ENCODE peak calls at places on chromosomes 13 and 19, in seven cellular contexts. One of them, this sample, is unnamed.

GRCh38 chr13:28723806-28724205 is 5.0 kb upstream of the SLC46A3 start:
- DNase-seq in psoas muscle: no peak
- DNase-seq in Daoy: no peak
- DNase-seq in astrocyte: no peak
- DNase-seq in GM13976: no peak
- DNase-seq in C1 segment of cervical spinal cord: no peak
- DNase-seq in GM04503: no peak
- DNase-seq in this sample: no peak

GRCh38 chr19:36215276-36216171 is 618 bp downstream of the ZNF146 start:
- DNase-seq in psoas muscle: no peak
- DNase-seq in astrocyte: peak; percentile 51
- DNase-seq in GM04503: no peak
- DNase-seq in C1 segment of cervical spinal cord: no peak
- DNase-seq in GM13976: no peak
- DNase-seq in Daoy: peak; percentile 9
- DNase-seq in this sample: no peak

GRCh38 chr19:50315773-50316448 is 13.3 kb downstream of the KCNC3 start:
- DNase-seq in psoas muscle: no peak
- DNase-seq in GM13976: peak; percentile 88
- DNase-seq in GM04503: no peak
- DNase-seq in astrocyte: no peak
- DNase-seq in C1 segment of cervical spinal cord: peak; percentile 77
- DNase-seq in Daoy: peak; percentile 70
- DNase-seq in this sample: no peak

GRCh38 chr13:38514575-38514974 is 164.9 kb downstream of the UFM1 start:
- DNase-seq in C1 segment of cervical spinal cord: no peak
- DNase-seq in GM04503: no peak
- DNase-seq in GM13976: no peak
- DNase-seq in psoas muscle: no peak
- DNase-seq in astrocyte: no peak
- DNase-seq in Daoy: no peak
- DNase-seq in this sample: no peak

GRCh38 chr19:24054044-24054935 is 32.7 kb upstream of the ZNF254 start:
- DNase-seq in Daoy: peak; percentile 68
- DNase-seq in C1 segment of cervical spinal cord: no peak
- DNase-seq in astrocyte: peak; percentile 88
- DNase-seq in GM04503: peak; percentile 80
- DNase-seq in psoas muscle: no peak
- DNase-seq in GM13976: no peak
- DNase-seq in this sample: peak; percentile 30

GRCh38 chr19:47644743-47645499 is 36.0 kb downstream of the BICRA start:
- DNase-seq in psoas muscle: no peak
- DNase-seq in C1 segment of cervical spinal cord: peak; percentile 41
- DNase-seq in GM13976: no peak
- DNase-seq in astrocyte: peak; percentile 31
- DNase-seq in Daoy: peak; percentile 18
- DNase-seq in GM04503: no peak
- DNase-seq in this sample: peak; percentile 57

GRCh38 chr19:55490478-55491436 is 2.5 kb downstream of the SSC5D start:
- DNase-seq in astrocyte: no peak
- DNase-seq in Daoy: no peak
- DNase-seq in C1 segment of cervical spinal cord: no peak
- DNase-seq in psoas muscle: no peak
- DNase-seq in GM04503: no peak
- DNase-seq in GM13976: no peak
- DNase-seq in this sample: no peak

GRCh38 chr13:95797016-95797415 is 120.1 kb downstream of the DNAJC3 start:
- DNase-seq in C1 segment of cervical spinal cord: no peak
- DNase-seq in GM04503: no peak
- DNase-seq in Daoy: no peak
- DNase-seq in psoas muscle: no peak
- DNase-seq in GM13976: no peak
- DNase-seq in astrocyte: no peak
- DNase-seq in this sample: no peak

GRCh38 chr13:48415516-48415915 is 2.6 kb upstream of the LPAR6 start:
- DNase-seq in Daoy: no peak
- DNase-seq in C1 segment of cervical spinal cord: no peak
- DNase-seq in GM13976: no peak
- DNase-seq in GM04503: no peak
- DNase-seq in psoas muscle: no peak
- DNase-seq in astrocyte: no peak
- DNase-seq in this sample: no peak

GRCh38 chr19:1699386-1699785 is 47.0 kb upstream of the TCF3 start:
- DNase-seq in Daoy: no peak
- DNase-seq in psoas muscle: no peak
- DNase-seq in GM13976: peak; percentile 20
- DNase-seq in C1 segment of cervical spinal cord: no peak
- DNase-seq in astrocyte: no peak
- DNase-seq in GM04503: no peak
- DNase-seq in this sample: no peak

GRCh38 chr19:50712833-50713232 is 6.8 kb downstream of the SHANK1 start:
- DNase-seq in C1 segment of cervical spinal cord: no peak
- DNase-seq in GM13976: no peak
- DNase-seq in GM04503: no peak
- DNase-seq in psoas muscle: no peak
- DNase-seq in Daoy: no peak
- DNase-seq in astrocyte: no peak
- DNase-seq in this sample: no peak

GRCh38 chr13:46113596-46113995 is 8.8 kb upstream of the CPB2 start:
- DNase-seq in Daoy: peak; percentile 74
- DNase-seq in astrocyte: peak; percentile 46
- DNase-seq in GM13976: no peak
- DNase-seq in GM04503: no peak
- DNase-seq in psoas muscle: no peak
- DNase-seq in C1 segment of cervical spinal cord: no peak
- DNase-seq in this sample: no peak

This sample was measured in epithelial cell of proximal tubule.